ENCODE peak calls at places on chromosomes 5 and 9, in eight cellular contexts. E is fibroblast of the aortic adventitia, O is hepatocyte, C is RWPE1, U is heart right ventricle, T is right atrium auricular region, S is H1, A is AG10803. N is an unnamed sample.
A peak's percentile ranks its signal among the peaks of the same experiment; 100 is the strongest.

GRCh38 chr5:52708463-52708862 is 79.3 kb upstream of the ITGA1 start:
- DNase-seq in E (no peak), O (no peak), C (no peak), U (no peak), T (no peak), S (no peak), A (peak; percentile 56), N (no peak)

GRCh38 chr5:151002681-151003502 is 17.5 kb upstream of the GPX3 start:
- DNase-seq in E (no peak), O (no peak), C (no peak), U (no peak), T (peak; percentile 54), S (peak; percentile 31), A (no peak), N (no peak)

GRCh38 chr5:16863380-16864007 is 72.6 kb downstream of the MYO10 start:
- DNase-seq in E (no peak), O (no peak), C (no peak), U (no peak), T (no peak), S (no peak), A (no peak), N (no peak)

GRCh38 chr5:57332350-57332749 is 150.3 kb downstream of the ACTBL2 start:
- DNase-seq in E (peak; percentile 66), O (no peak), C (no peak), U (no peak), T (no peak), S (no peak), A (peak; percentile 52), N (no peak)

GRCh38 chr9:120433701-120434100 is 146.3 kb downstream of the CDK5RAP2 start:
- DNase-seq in E (no peak), O (no peak), C (no peak), U (no peak), T (peak; percentile 1), S (no peak), A (no peak), N (no peak)

GRCh38 chr9:107810493-107810931 is 320.9 kb upstream of the KLF4 start:
- DNase-seq in E (no peak), O (no peak), C (no peak), U (no peak), T (no peak), S (no peak), A (peak; percentile 28), N (no peak)

GRCh38 chr5:169161022-169161680 is 139.8 kb downstream of the SLIT3 start:
- DNase-seq in E (peak; percentile 98), O (peak; percentile 86), C (peak; percentile 50), U (peak; percentile 16), T (peak; percentile 71), S (no peak), A (peak; percentile 99), N (no peak)

GRCh38 chr9:70634696-70635095 is 220.2 kb upstream of the KLF9 start:
- DNase-seq in E (no peak), O (no peak), C (no peak), U (no peak), T (no peak), S (no peak), A (no peak), N (no peak)

GRCh38 chr9:91486699-91487497 is 63.3 kb upstream of the NFIL3 start:
- DNase-seq in E (peak; percentile 91), O (no peak), C (no peak), U (peak; percentile 54), T (no peak), S (no peak), A (peak; percentile 90), N (no peak)

GRCh38 chr5:125327676-125328075 is 581.2 kb upstream of the ZNF608 start:
- DNase-seq in E (no peak), O (no peak), C (no peak), U (no peak), T (no peak), S (no peak), A (no peak), N (no peak)

GRCh38 chr9:4228606-4229005 is 71.3 kb downstream of the GLIS3 start:
- DNase-seq in E (peak; percentile 60), O (peak; percentile 48), C (no peak), U (no peak), T (no peak), S (no peak), A (peak; percentile 39), N (no peak)

GRCh38 chr5:68711311-68712200 is 382.3 kb upstream of the SLC30A5 start:
- DNase-seq in E (no peak), O (peak; percentile 16), C (no peak), U (no peak), T (no peak), S (no peak), A (no peak), N (peak; percentile 64)

GRCh38 chr5:119313876-119314605 is 41.8 kb upstream of the TNFAIP8 start:
- DNase-seq in E (no peak), O (no peak), C (no peak), U (no peak), T (no peak), S (no peak), A (no peak), N (no peak)

GRCh38 chr5:119316116-119316515 is 39.7 kb upstream of the TNFAIP8 start:
- DNase-seq in E (no peak), O (no peak), C (no peak), U (no peak), T (no peak), S (no peak), A (no peak), N (no peak)

GRCh38 chr5:119313207-119313606 is 42.6 kb upstream of the TNFAIP8 start:
- DNase-seq in E (no peak), O (no peak), C (no peak), U (no peak), T (no peak), S (no peak), A (no peak), N (no peak)

GRCh38 chr5:119318256-119318914 is 37.4 kb upstream of the TNFAIP8 start:
- DNase-seq in E (no peak), O (no peak), C (no peak), U (no peak), T (no peak), S (no peak), A (no peak), N (no peak)

DNA sequence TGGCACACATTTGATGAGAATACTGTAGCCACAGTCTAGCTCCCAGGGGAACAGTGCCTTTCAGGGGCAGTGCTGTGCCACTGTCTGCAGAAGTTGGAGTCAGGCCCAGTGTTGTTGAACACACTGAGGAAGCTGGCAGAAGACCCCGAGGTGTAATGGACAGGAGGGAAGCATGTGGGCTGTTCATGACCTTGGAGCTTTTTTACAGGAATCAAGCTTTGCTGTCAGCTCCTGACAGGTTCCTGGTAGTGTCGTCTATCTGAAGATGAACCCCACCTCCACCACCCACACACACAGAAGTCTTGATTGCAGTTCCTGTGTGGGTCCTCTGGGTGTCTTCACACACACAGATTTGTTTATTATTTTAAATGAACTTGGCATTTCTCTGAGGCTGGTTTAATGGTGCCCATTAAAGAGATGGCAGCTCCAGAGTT is 40.3 kb upstream of the TNFAIP8 start:
- DNase-seq in E (peak; percentile 14), O (peak; percentile 35), C (peak; percentile 67), U (no peak), T (no peak), S (no peak), A (peak; percentile 32), N (no peak)
- TF ChIP-seq CTCF in E (peak; percentile 15), O (peak; percentile 30), C (peak; percentile 35), U (no peak), T (no peak), S (no peak), A (peak; percentile 47), N (peak; percentile 28)

GRCh38 chr9:95097279-95097678 is 220.2 kb downstream of the FANCC start:
- DNase-seq in E (no peak), O (no peak), C (no peak), U (no peak), T (no peak), S (no peak), A (no peak), N (no peak)

GRCh38 chr9:95096807-95097206 is 220.7 kb downstream of the FANCC start:
- DNase-seq in E (no peak), O (no peak), C (no peak), U (no peak), T (no peak), S (no peak), A (no peak), N (no peak)

GRCh38 chr9:95100071-95100627 is 217.4 kb downstream of the FANCC start:
- DNase-seq in E (peak; percentile 63), O (no peak), C (peak; percentile 71), U (no peak), T (no peak), S (no peak), A (peak; percentile 41), N (no peak)

GRCh38 chr9:95099321-95100070 is 218.0 kb downstream of the FANCC start:
- DNase-seq in E (no peak), O (no peak), C (no peak), U (no peak), T (no peak), S (no peak), A (no peak), N (no peak)

GRCh38 chr9:95098391-95098921 is 219.1 kb downstream of the FANCC start:
- DNase-seq in E (no peak), O (no peak), C (no peak), U (no peak), T (no peak), S (no peak), A (no peak), N (no peak)
- TF ChIP-seq CTCF in E (no peak), O (no peak), C (no peak), U (no peak), T (no peak), S (no peak), A (no peak), N (no peak)

GRCh38 chr5:29001666-29002065 is 1963.3 kb upstream of the CDH9 start:
- DNase-seq in E (no peak), O (peak; percentile 28), C (no peak), U (no peak), T (no peak), S (no peak), A (no peak), N (no peak)

GRCh38 chr5:29002481-29002880 is 1964.1 kb upstream of the CDH9 start:
- DNase-seq in E (no peak), O (no peak), C (no peak), U (no peak), T (no peak), S (no peak), A (no peak), N (no peak)

GRCh38 chr5:29005386-29005785 is 1967.0 kb upstream of the CDH9 start:
- DNase-seq in E (no peak), O (peak; percentile 12), C (no peak), U (no peak), T (no peak), S (no peak), A (no peak), N (no peak)
- TF ChIP-seq CTCF in E (no peak), O (peak; percentile 33), C (peak; percentile 2), U (no peak), T (no peak), S (peak; percentile 44), A (no peak), N (no peak)

DNA sequence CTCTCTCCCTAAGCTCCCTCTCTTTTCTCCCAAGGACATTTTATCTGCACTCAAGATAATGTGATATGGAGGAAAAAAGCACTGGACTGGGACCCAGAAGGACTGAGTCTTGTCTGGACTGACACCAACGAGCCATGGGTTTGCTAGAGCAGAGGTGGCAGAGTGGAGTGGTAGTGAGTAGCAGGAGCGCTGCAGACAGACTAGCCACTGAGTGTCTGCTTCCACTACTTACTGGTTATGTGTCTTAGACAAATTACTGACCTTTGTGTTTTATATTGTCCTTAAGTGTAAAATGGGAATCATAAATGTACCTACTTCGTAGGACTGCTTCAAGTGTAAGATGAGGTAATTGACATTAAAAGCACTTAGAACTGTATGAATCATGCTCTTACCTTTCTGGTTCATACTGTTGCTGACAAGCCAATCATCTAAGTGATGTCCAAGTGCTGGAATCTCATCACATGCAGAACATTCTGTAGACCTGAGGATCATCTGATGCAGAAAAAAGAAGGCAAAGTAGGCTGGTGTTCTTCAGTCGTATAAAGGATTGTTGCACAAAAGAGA is 12.5 kb upstream of the PRLR start:
- DNase-seq in E (no peak), O (no peak), C (no peak), U (no peak), T (no peak), S (no peak), A (no peak), N (no peak)
- TF ChIP-seq CTCF in E (no peak), O (no peak), C (no peak), U (no peak), T (no peak), S (no peak), A (no peak), N (no peak)

N was measured in esophagus muscularis mucosa.